ENCODE peak calls at places on chromosomes 7 and 10, in six cellular contexts. F is fibroblast of the aortic adventitia, G is PC-9, N is anterior cingulate cortex, X is RCC 7860, L is GDM1. V is an unnamed sample.
A peak's percentile ranks its signal among the peaks of the same experiment; 100 is the strongest.

GRCh38 chr7:81500631-81501030 is 269.2 kb downstream of the HGF start:
- DNase-seq in L (no peak), G (no peak), F (no peak), X (no peak), N (no peak), V (no peak)

GRCh38 chr7:369981-370621 is 80.1 kb downstream of the FOXL3 start:
- DNase-seq in L (no peak), N (no peak), G (no peak), F (no peak), X (no peak), V (no peak)

GRCh38 chr7:13641699-13642098 is 347.8 kb downstream of the ETV1 start:
- DNase-seq in G (no peak), L (no peak), X (no peak), F (peak; percentile 54), N (no peak), V (peak; percentile 10)

GRCh38 chr7:87287738-87288341 is 57.6 kb upstream of the CROT start:
- DNase-seq in F (no peak), L (no peak), N (no peak), X (no peak), G (no peak), V (no peak)

GRCh38 chr10:88693392-88694020 is 12.5 kb upstream of the LIPK start:
- DNase-seq in X (no peak), L (no peak), N (no peak), F (peak; percentile 49), G (no peak), V (no peak)

GRCh38 chr7:2032876-2033407 is 199.8 kb downstream of the MAD1L1 start:
- DNase-seq in G (no peak), F (no peak), X (no peak), L (no peak), N (no peak), V (no peak)

GRCh38 chr10:79238606-79239005 is 108.7 kb upstream of the PPIF start:
- DNase-seq in N (no peak), G (peak; percentile 19), L (no peak), X (no peak), F (peak; percentile 51), V (no peak)

GRCh38 chr10:11823989-11824346 is 812 bp downstream of the PROSER2 start:
- DNase-seq in G (no peak), L (no peak), X (no peak), F (peak; percentile 42), N (no peak), V (no peak)

GRCh38 chr10:132591166-132591971 is 53.8 kb downstream of the INPP5A start:
- DNase-seq in L (no peak), N (no peak), X (no peak), G (peak; percentile 58), F (peak; percentile 92), V (no peak)

GRCh38 chr10:119029613-119030420 is at the start of gene NANOS1:
- DNase-seq in F (no peak), L (no peak), X (no peak), N (peak; percentile 39), G (no peak), V (no peak)

GRCh38 chr10:85262992-85263391 is 934.6 kb downstream of the CCSER2 start:
- DNase-seq in X (no peak), G (no peak), N (no peak), L (no peak), F (no peak), V (no peak)

GRCh38 chr7:85829817-85830432 is 643.1 kb upstream of the SEMA3D start:
- DNase-seq in L (no peak), X (no peak), N (no peak), G (no peak), F (peak; percentile 55), V (peak; percentile 4)

GRCh38 chr10:6514844-6515780 is 65.0 kb downstream of the PRKCQ start:
- DNase-seq in G (no peak), F (no peak), N (no peak), L (no peak), X (no peak), V (no peak)

GRCh38 chr10:62643612-62644587 is 160.6 kb upstream of the ADO start:
- DNase-seq in X (no peak), N (no peak), L (no peak), G (no peak), F (no peak), V (no peak)

GRCh38 chr10:61795551-61795950 is 105.9 kb upstream of the ARID5B start:
- DNase-seq in X (no peak), L (no peak), F (no peak), N (no peak), G (no peak), V (no peak)

GRCh38 chr10:14787938-14788337 is 13.2 kb upstream of the FAM107B start:
- DNase-seq in X (no peak), G (no peak), N (no peak), L (no peak), F (no peak), V (no peak)

GRCh38 chr10:114507449-114507848 is 103.1 kb upstream of the AFAP1L2 start:
- DNase-seq in F (no peak), G (peak; percentile 87), X (no peak), L (no peak), N (no peak), V (no peak)

GRCh38 chr10:3964516-3964915 is 179.5 kb upstream of the KLF6 start:
- DNase-seq in N (no peak), L (no peak), F (no peak), G (no peak), X (no peak), V (no peak)

GRCh38 chr7:115662120-115662519 is 368.4 kb downstream of the TFEC start:
- DNase-seq in G (no peak), F (no peak), N (no peak), L (no peak), X (no peak), V (no peak)

GRCh38 chr10:57992321-57993077 is 275.2 kb downstream of the IPMK start:
- DNase-seq in G (peak; percentile 41), X (peak; percentile 33), F (peak; percentile 23), N (no peak), L (no peak), V (no peak)

GRCh38 chr10:79316671-79317431 is 30.4 kb upstream of the PPIF start:
- DNase-seq in L (no peak), G (no peak), F (no peak), N (no peak), X (peak; percentile 20), V (no peak)

GRCh38 chr10:113412161-113412560 is 140.7 kb upstream of the HABP2 start:
- DNase-seq in L (no peak), G (no peak), F (no peak), N (no peak), X (no peak), V (no peak)

GRCh38 chr10:131677671-131678070 is 223.1 kb upstream of the PPP2R2D start:
- DNase-seq in G (no peak), N (no peak), L (no peak), F (no peak), X (no peak), V (no peak)

GRCh38 chr7:841943-842342 is 9.7 kb downstream of the SUN1 start:
- DNase-seq in L (no peak), F (no peak), X (no peak), G (no peak), N (no peak), V (no peak)